ENCODE peak calls at places on chromosomes 7 and 10, in nine cellular contexts. T is GM23248, O is colonic mucosa, Z is prostate gland, K is lung, J is A549, F is keratinocyte, P is gastrocnemius medialis, E is thoracic aorta. N is an unnamed sample.

GRCh38 chr7:1154172-1154739 is 5.7 kb downstream of the ZFAND2A start:
- DNase-seq in T (no peak), O (no peak), Z (no peak), K (no peak), J (no peak), F (no peak), P (no peak), E (no peak), N (no peak)

GRCh38 chr7:128221929-128222403 is 19.1 kb upstream of the LEP start:
- DNase-seq in T (peak; percentile 91), O (no peak), Z (no peak), K (no peak), J (peak; percentile 47), F (no peak), P (no peak), E (no peak), N (no peak)

GRCh38 chr7:81534446-81534845 is 235.4 kb downstream of the HGF start:
- DNase-seq in T (peak; percentile 37), O (no peak), Z (no peak), K (no peak), J (no peak), F (no peak), P (no peak), E (no peak), N (no peak)

GRCh38 chr7:28813238-28813962 is 144.7 kb downstream of the TRIL start:
- DNase-seq in T (no peak), O (no peak), Z (no peak), K (no peak), J (no peak), F (no peak), P (peak; percentile 33), E (no peak), N (no peak)

GRCh38 chr7:28958235-28958945 is at the start of gene TRIL:
- DNase-seq in T (peak; percentile 77), O (peak; percentile 71), Z (peak; percentile 54), K (peak; percentile 74), J (no peak), F (no peak), P (peak; percentile 35), E (no peak), N (peak; percentile 65)

GRCh38 chr7:150970424-150970823 is 7.7 kb downstream of the KCNH2 start:
- DNase-seq in T (no peak), O (no peak), Z (no peak), K (no peak), J (no peak), F (no peak), P (no peak), E (no peak), N (no peak)

GRCh38 chr7:101085000-101085948 is at the start of gene TRIM56:
- DNase-seq in T (peak; percentile 89), O (peak; percentile 95), Z (peak; percentile 92), K (peak; percentile 89), J (peak; percentile 84), F (peak; percentile 99), P (peak; percentile 91), E (peak; percentile 63), N (peak; percentile 93)

GRCh38 chr7:85186083-85186520 is 754 bp downstream of the SEMA3D start:
- DNase-seq in T (peak; percentile 68), O (peak; percentile 21), Z (peak; percentile 26), K (peak; percentile 30), J (peak; percentile 30), F (no peak), P (no peak), E (no peak), N (peak; percentile 26)

GRCh38 chr10:69092959-69093850 is 5.3 kb downstream of the SRGN start:
- DNase-seq in T (peak; percentile 84), O (peak; percentile 88), Z (peak; percentile 75), K (peak; percentile 87), J (peak; percentile 89), F (peak; percentile 52), P (peak; percentile 69), E (peak; percentile 81), N (peak; percentile 88)

GRCh38 chr10:75469018-75469616 is 37.7 kb downstream of the LRMDA start:
- DNase-seq in T (peak; percentile 97), O (peak; percentile 26), Z (peak; percentile 73), K (peak; percentile 42), J (peak; percentile 78), F (peak; percentile 56), P (peak; percentile 62), E (peak; percentile 28), N (no peak)

GRCh38 chr7:95435422-95435780 is 573 bp upstream of the PON2 start:
- DNase-seq in T (no peak), O (no peak), Z (no peak), K (no peak), J (no peak), F (no peak), P (peak; percentile 14), E (no peak), N (no peak)

GRCh38 chr7:36600314-36600682 is 124.0 kb downstream of the AOAH start:
- DNase-seq in T (no peak), O (no peak), Z (no peak), K (peak; percentile 51), J (no peak), F (no peak), P (no peak), E (no peak), N (no peak)

GRCh38 chr10:36109399-36110023 is 467.4 kb upstream of the FZD8 start:
- DNase-seq in T (peak; percentile 5), O (no peak), Z (no peak), K (no peak), J (no peak), F (no peak), P (no peak), E (no peak), N (no peak)

GRCh38 chr10:75432176-75432575 is 752 bp downstream of the LRMDA start:
- DNase-seq in T (no peak), O (no peak), Z (no peak), K (no peak), J (no peak), F (no peak), P (no peak), E (no peak), N (peak; percentile 56)

GRCh38 chr7:3092468-3092867 is 48.8 kb upstream of the CARD11 start:
- DNase-seq in T (no peak), O (peak; percentile 22), Z (no peak), K (no peak), J (no peak), F (no peak), P (peak; percentile 25), E (no peak), N (no peak)

GRCh38 chr7:142436601-142437000 is 178.7 kb upstream of the PRSS58 start:
- DNase-seq in T (peak; percentile 34), O (no peak), Z (no peak), K (no peak), J (no peak), F (no peak), P (no peak), E (no peak), N (no peak)

GRCh38 chr10:20466731-20467130 is 430.4 kb downstream of the NEBL start:
- DNase-seq in T (no peak), O (no peak), Z (no peak), K (no peak), J (no peak), F (peak; percentile 9), P (peak; percentile 13), E (no peak), N (no peak)

GRCh38 chr7:12567015-12567414 is 3.5 kb upstream of the SCIN start:
- DNase-seq in T (no peak), O (no peak), Z (no peak), K (no peak), J (no peak), F (no peak), P (no peak), E (no peak), N (no peak)

GRCh38 chr7:481219-481930 is 38.3 kb downstream of the PDGFA start:
- DNase-seq in T (no peak), O (no peak), Z (no peak), K (no peak), J (no peak), F (no peak), P (no peak), E (no peak), N (peak; percentile 20)

GRCh38 chr7:23662124-23662982 is 17.6 kb upstream of the FAM221A start:
- DNase-seq in T (no peak), O (no peak), Z (no peak), K (no peak), J (no peak), F (no peak), P (no peak), E (no peak), N (no peak)

GRCh38 chr10:14450041-14450491 is 119.3 kb upstream of the FRMD4A start:
- DNase-seq in T (peak; percentile 23), O (no peak), Z (no peak), K (no peak), J (no peak), F (no peak), P (no peak), E (no peak), N (peak; percentile 30)

GRCh38 chr7:65269150-65269856 is 104.4 kb upstream of the ZNF92 start:
- DNase-seq in T (peak; percentile 20), O (peak; percentile 50), Z (no peak), K (no peak), J (peak; percentile 91), F (no peak), P (no peak), E (no peak), N (no peak)

GRCh38 chr10:114520453-114520852 is 116.2 kb upstream of the AFAP1L2 start:
- DNase-seq in T (peak; percentile 84), O (no peak), Z (no peak), K (no peak), J (peak; percentile 90), F (no peak), P (peak; percentile 28), E (no peak), N (no peak)
- H3K4me1 ChIP-seq in T (peaks cover 11% of the 10 kb centered on the region), O (peaks cover 21% of the 10 kb centered on the region), Z (no peaks in the 10 kb centered on the region), K (peaks cover 5% of the 10 kb centered on the region), J (peaks cover 68% of the 10 kb centered on the region), F (peaks cover 32% of the 10 kb centered on the region), P (peaks cover 16% of the 10 kb centered on the region), E (peaks cover 3% of the 10 kb centered on the region), N (peaks cover 46% of the 10 kb centered on the region)

GRCh38 chr10:114489521-114490310 is 85.4 kb upstream of the AFAP1L2 start:
- DNase-seq in T (no peak), O (no peak), Z (no peak), K (no peak), J (peak; percentile 6), F (no peak), P (no peak), E (no peak), N (no peak)
- H3K4me1 ChIP-seq in T (no peaks in the 10 kb centered on the region), O (peaks cover 3% of the 10 kb centered on the region), Z (no peaks in the 10 kb centered on the region), K (peaks cover 8% of the 10 kb centered on the region), J (peaks cover 15% of the 10 kb centered on the region), F (peaks cover 36% of the 10 kb centered on the region), P (peaks cover 9% of the 10 kb centered on the region), E (no peaks in the 10 kb centered on the region), N (peaks cover 11% of the 10 kb centered on the region)

GRCh38 chr10:88158506-88159123 is 295.2 kb downstream of the PTEN start:
- DNase-seq in T (peak; percentile 28), O (no peak), Z (no peak), K (no peak), J (no peak), F (no peak), P (no peak), E (no peak), N (no peak)
- H3K4me1 ChIP-seq in T (peaks cover 62% of the 10 kb centered on the region), O (peaks cover 6% of the 10 kb centered on the region), Z (no peaks in the 10 kb centered on the region), K (no peaks in the 10 kb centered on the region), J (peaks cover 24% of the 10 kb centered on the region), F (peaks cover 26% of the 10 kb centered on the region), P (peaks cover 3% of the 10 kb centered on the region), E (peaks cover 16% of the 10 kb centered on the region), N (peaks cover 27% of the 10 kb centered on the region)

GRCh38 chr10:33107953-33108352 is 149.9 kb upstream of the ITGB1 start:
- DNase-seq in T (no peak), O (no peak), Z (no peak), K (no peak), J (no peak), F (no peak), P (no peak), E (no peak), N (no peak)
- H3K4me1 ChIP-seq in T (peaks cover 8% of the 10 kb centered on the region), O (no peaks in the 10 kb centered on the region), Z (no peaks in the 10 kb centered on the region), K (peaks cover 1% of the 10 kb centered on the region), J (no peaks in the 10 kb centered on the region), F (peaks cover 11% of the 10 kb centered on the region), P (no peaks in the 10 kb centered on the region), E (no peaks in the 10 kb centered on the region), N (no peaks in the 10 kb centered on the region)